ENCODE peak calls at places on chromosomes 11 and 22, in six cellular contexts. J is HL-60, E is stomach, U is neural crest cell, B is fibroblast of villous mesenchyme, N is PC-3. O is an unnamed sample.
A peak's percentile ranks its signal among the peaks of the same experiment; 100 is the strongest.

GRCh38 chr11:57354699-57355098 is 16.5 kb downstream of the P2RX3 start:
- DNase-seq in J (peak; percentile 66), B (no peak), U (no peak), N (no peak), E (no peak), O (no peak)

GRCh38 chr11:110430267-110431211 is 791 bp downstream of the FDX1 start:
- DNase-seq in J (peak; percentile 18), N (peak; percentile 30), U (peak; percentile 7), B (peak; percentile 40), E (peak; percentile 29), O (no peak)

GRCh38 chr22:26502688-26503561 is 9.3 kb downstream of the TFIP11 start:
- DNase-seq in U (peak; percentile 25), B (peak; percentile 59), E (peak; percentile 28), N (peak; percentile 18), J (peak; percentile 88), O (no peak)

GRCh38 chr11:94400839-94401772 is at the start of gene GPR83:
- DNase-seq in N (no peak), B (no peak), U (peak; percentile 37), E (no peak), J (no peak), O (no peak)

GRCh38 chr22:20218981-20219380 is 49.1 kb downstream of the RTN4R start:
- DNase-seq in E (no peak), N (no peak), B (no peak), U (no peak), J (no peak), O (no peak)

GRCh38 chr11:72763823-72764222 is 11.6 kb upstream of the ARAP1 start:
- DNase-seq in J (no peak), B (no peak), E (no peak), N (no peak), U (no peak), O (no peak)

GRCh38 chr11:120037111-120037510 is 100.8 kb downstream of the TRIM29 start:
- DNase-seq in E (no peak), N (no peak), B (no peak), U (no peak), J (no peak), O (no peak)

GRCh38 chr11:119438599-119438998 is 15.6 kb upstream of the THY1 start:
- DNase-seq in N (no peak), B (no peak), J (no peak), E (no peak), U (no peak), O (no peak)

GRCh38 chr11:44203270-44204043 is 106.5 kb downstream of the ALX4 start:
- DNase-seq in N (no peak), E (peak; percentile 38), B (no peak), U (no peak), J (no peak), O (no peak)

GRCh38 chr11:295351-296205 is 3.7 kb downstream of the IFITM5 start:
- DNase-seq in B (peak; percentile 9), J (no peak), E (no peak), U (no peak), N (no peak), O (no peak)

GRCh38 chr11:57055780-57056179 is 67.1 kb downstream of the OR5AK2 start:
- DNase-seq in U (no peak), B (no peak), J (no peak), N (no peak), E (no peak), O (no peak)

GRCh38 chr11:123054301-123055065 is 7.5 kb downstream of the HSPA8 start:
- DNase-seq in N (peak; percentile 89), B (peak; percentile 72), U (peak; percentile 16), E (no peak), J (peak; percentile 54), O (peak; percentile 45)

GRCh38 chr11:70466154-70466553 is 67.8 kb downstream of the CTTN start:
- DNase-seq in U (no peak), B (no peak), N (peak; percentile 37), E (no peak), J (no peak), O (no peak)

GRCh38 chr11:72038491-72038890 is 39.8 kb downstream of the IL18BP start:
- DNase-seq in U (no peak), B (peak; percentile 84), J (no peak), E (peak; percentile 55), N (peak; percentile 42), O (no peak)

GRCh38 chr22:17891427-17892167 is 117.3 kb upstream of the BID start:
- DNase-seq in U (no peak), B (no peak), N (no peak), J (no peak), E (no peak), O (no peak)

GRCh38 chr22:48753752-48754517 is 1073.7 kb downstream of the BRD1 start:
- DNase-seq in B (no peak), J (no peak), N (no peak), E (peak; percentile 15), U (peak; percentile 0), O (no peak)

GRCh38 chr11:28107331-28107725 is 628 bp downstream of the KIF18A start:
- DNase-seq in E (no peak), B (no peak), U (no peak), J (peak; percentile 20), N (peak; percentile 19), O (no peak)

GRCh38 chr11:84558085-84558905 is 1068.8 kb downstream of the DLG2 start:
- DNase-seq in B (peak; percentile 39), U (peak; percentile 8), N (peak; percentile 71), E (peak; percentile 28), J (peak; percentile 12), O (no peak)

GRCh38 chr11:28401446-28401845 is 293.3 kb downstream of the METTL15 start:
- DNase-seq in J (no peak), B (no peak), U (no peak), N (no peak), E (no peak), O (no peak)

GRCh38 chr22:36086170-36086490 is 57.5 kb upstream of the RBFOX2 start:
- DNase-seq in E (no peak), B (no peak), J (no peak), U (no peak), N (peak; percentile 41), O (no peak)

GRCh38 chr11:61947486-61948210 is 2.5 kb upstream of the BEST1 start:
- DNase-seq in J (peak; percentile 72), B (peak; percentile 92), N (peak; percentile 92), U (peak; percentile 81), E (peak; percentile 88), O (peak; percentile 86)

GRCh38 chr11:102187416-102188125 is 77.3 kb downstream of the YAP1 start:
- DNase-seq in N (no peak), J (no peak), U (no peak), E (no peak), B (peak; percentile 71), O (no peak)

GRCh38 chr11:120682026-120682649 is 170.6 kb downstream of the GRIK4 start:
- DNase-seq in J (no peak), U (no peak), B (no peak), E (no peak), N (no peak), O (no peak)

GRCh38 chr11:11427185-11427944 is 74.3 kb upstream of the CSNK2A3 start:
- DNase-seq in B (no peak), N (no peak), E (no peak), J (no peak), U (no peak), O (no peak)

GRCh38 chr11:87879118-87879517 is 296.1 kb downstream of the RAB38 start:
- DNase-seq in N (peak; percentile 63), U (no peak), B (peak; percentile 21), E (no peak), J (no peak), O (no peak)

GRCh38 chr11:34204396-34205279 is 99.2 kb downstream of the NAT10 start:
- DNase-seq in B (no peak), N (peak; percentile 97), U (no peak), E (peak; percentile 31), J (no peak), O (no peak)

GRCh38 chr11:70281114-70281729 is 10.7 kb downstream of the PPFIA1 start:
- DNase-seq in B (peak; percentile 47), E (no peak), J (no peak), U (no peak), N (no peak), O (no peak)

GRCh38 chr11:15525582-15525981 is 410.9 kb downstream of the INSC start:
- DNase-seq in J (no peak), N (no peak), E (no peak), B (no peak), U (no peak), O (no peak)
- TF ChIP-seq CTCF in J (no peak), N (no peak), E (no peak), B (no peak), U (no peak), O (no peak)

GRCh38 chr11:1694064-1694845 is 2.7 kb upstream of the KRTAP5-6 start:
- DNase-seq in N (peak; percentile 86), U (peak; percentile 89), E (peak; percentile 90), B (peak; percentile 67), J (peak; percentile 83), O (peak; percentile 34)
- TF ChIP-seq CTCF in N (peak; percentile 83), U (peak; percentile 94), E (peak; percentile 12), B (peak; percentile 86), J (peak; percentile 68), O (peak; percentile 75)

DNA sequence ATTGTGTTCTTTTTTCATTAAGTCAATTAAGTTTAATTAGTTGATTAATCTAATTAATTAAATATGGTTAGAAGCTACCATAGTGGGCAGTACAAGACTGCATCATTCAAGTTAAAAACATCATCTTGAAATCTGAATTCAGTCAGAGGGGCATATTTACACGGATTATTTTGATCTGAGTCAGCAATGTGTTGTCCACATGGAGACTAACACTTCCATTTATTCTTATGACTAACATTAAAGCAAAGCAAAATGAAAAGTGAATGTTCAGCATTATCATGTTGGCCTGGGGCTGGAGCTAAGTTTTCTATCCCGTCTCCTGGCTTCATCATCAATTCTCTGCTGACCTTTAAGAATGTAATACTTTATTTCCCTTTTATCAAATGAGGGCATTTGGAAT is 17.3 kb downstream of the FLI1 start:
- DNase-seq in B (peak; percentile 46), J (no peak), E (no peak), U (no peak), N (peak; percentile 88), O (no peak)
- TF ChIP-seq CTCF in B (no peak), J (no peak), E (no peak), U (no peak), N (no peak), O (no peak)

GRCh38 chr11:131628739-131629138 is 258.3 kb downstream of the NTM start:
- DNase-seq in U (no peak), B (no peak), E (no peak), N (no peak), J (no peak), O (no peak)

GRCh38 chr11:131626761-131627160 is 256.3 kb downstream of the NTM start:
- DNase-seq in B (no peak), N (no peak), J (no peak), U (no peak), E (no peak), O (no peak)

GRCh38 chr11:131632971-131633370 is 262.6 kb downstream of the NTM start:
- DNase-seq in U (no peak), J (no peak), B (no peak), E (no peak), N (no peak), O (no peak)

GRCh38 chr11:131633978-131634377 is 263.6 kb downstream of the NTM start:
- DNase-seq in J (no peak), U (no peak), E (no peak), B (no peak), N (no peak), O (no peak)

GRCh38 chr11:131629925-131630324 is 259.5 kb downstream of the NTM start:
- DNase-seq in U (no peak), E (no peak), J (no peak), B (no peak), N (no peak), O (no peak)
- TF ChIP-seq CTCF in U (peak; percentile 29), E (no peak), J (no peak), B (no peak), N (peak; percentile 20), O (no peak)

O was measured in D721Med.